ENCODE peak calls at places on chromosomes 7 and 10, in nine cellular contexts. One of them, this sample, is unnamed.

GRCh38 chr10:88069338-88069737 is 205.9 kb downstream of the PTEN start:
- DNase-seq in B cell: no peak
- DNase-seq in GM13976: no peak
- DNase-seq in neural crest cell: no peak
- DNase-seq in heart left ventricle: no peak
- DNase-seq in renal cortical epithelial cell: no peak
- DNase-seq in globus pallidus: no peak
- DNase-seq in fibroblast of pulmonary artery: no peak
- DNase-seq in mucosa of descending colon: no peak
- DNase-seq in this sample: no peak

GRCh38 chr7:35749548-35749947 is 51.3 kb upstream of the SEPTIN7 start:
- DNase-seq in renal cortical epithelial cell: no peak
- DNase-seq in B cell: no peak
- DNase-seq in heart left ventricle: peak
- DNase-seq in globus pallidus: no peak
- DNase-seq in fibroblast of pulmonary artery: peak
- DNase-seq in neural crest cell: no peak
- DNase-seq in mucosa of descending colon: no peak
- DNase-seq in GM13976: no peak
- DNase-seq in this sample: no peak

GRCh38 chr7:65239707-65240352 is 133.8 kb upstream of the ZNF92 start:
- DNase-seq in renal cortical epithelial cell: no peak
- DNase-seq in GM13976: no peak
- DNase-seq in B cell: no peak
- DNase-seq in mucosa of descending colon: no peak
- DNase-seq in neural crest cell: peak
- DNase-seq in globus pallidus: no peak
- DNase-seq in heart left ventricle: peak
- DNase-seq in fibroblast of pulmonary artery: peak
- DNase-seq in this sample: no peak

GRCh38 chr7:574661-575395 is 55.2 kb upstream of the PDGFA start:
- DNase-seq in B cell: no peak
- DNase-seq in GM13976: no peak
- DNase-seq in neural crest cell: no peak
- DNase-seq in fibroblast of pulmonary artery: no peak
- DNase-seq in renal cortical epithelial cell: no peak
- DNase-seq in globus pallidus: no peak
- DNase-seq in mucosa of descending colon: no peak
- DNase-seq in heart left ventricle: no peak
- DNase-seq in this sample: no peak

GRCh38 chr7:134327896-134328295 is 11.2 kb upstream of the SLC35B4 start:
- DNase-seq in fibroblast of pulmonary artery: peak
- DNase-seq in globus pallidus: peak
- DNase-seq in neural crest cell: peak
- DNase-seq in GM13976: peak
- DNase-seq in renal cortical epithelial cell: peak
- DNase-seq in B cell: peak
- DNase-seq in mucosa of descending colon: peak
- DNase-seq in heart left ventricle: no peak
- DNase-seq in this sample: peak

GRCh38 chr7:124667312-124667711 is 98.3 kb downstream of the GPR37 start:
- DNase-seq in GM13976: no peak
- DNase-seq in neural crest cell: no peak
- DNase-seq in mucosa of descending colon: no peak
- DNase-seq in B cell: no peak
- DNase-seq in globus pallidus: no peak
- DNase-seq in renal cortical epithelial cell: peak
- DNase-seq in fibroblast of pulmonary artery: no peak
- DNase-seq in heart left ventricle: no peak
- DNase-seq in this sample: no peak

GRCh38 chr7:155206286-155207020 is 91.2 kb upstream of the INSIG1 start:
- DNase-seq in heart left ventricle: peak
- DNase-seq in fibroblast of pulmonary artery: peak
- DNase-seq in B cell: peak
- DNase-seq in neural crest cell: no peak
- DNase-seq in renal cortical epithelial cell: peak
- DNase-seq in GM13976: peak
- DNase-seq in globus pallidus: peak
- DNase-seq in mucosa of descending colon: peak
- DNase-seq in this sample: peak

GRCh38 chr10:123945506-123945905 is 53.9 kb upstream of the CPXM2 start:
- DNase-seq in neural crest cell: no peak
- DNase-seq in GM13976: no peak
- DNase-seq in fibroblast of pulmonary artery: peak
- DNase-seq in B cell: no peak
- DNase-seq in renal cortical epithelial cell: peak
- DNase-seq in globus pallidus: no peak
- DNase-seq in mucosa of descending colon: no peak
- DNase-seq in heart left ventricle: no peak
- DNase-seq in this sample: peak

GRCh38 chr7:17545348-17545747 is 246.9 kb downstream of the AHR start:
- DNase-seq in globus pallidus: no peak
- DNase-seq in heart left ventricle: no peak
- DNase-seq in B cell: no peak
- DNase-seq in neural crest cell: no peak
- DNase-seq in fibroblast of pulmonary artery: peak
- DNase-seq in renal cortical epithelial cell: no peak
- DNase-seq in mucosa of descending colon: no peak
- DNase-seq in GM13976: no peak
- DNase-seq in this sample: no peak

GRCh38 chr7:108613147-108613948 is 43.7 kb downstream of the DNAJB9 start:
- DNase-seq in B cell: peak
- DNase-seq in globus pallidus: peak
- DNase-seq in neural crest cell: no peak
- DNase-seq in heart left ventricle: no peak
- DNase-seq in renal cortical epithelial cell: peak
- DNase-seq in GM13976: peak
- DNase-seq in fibroblast of pulmonary artery: peak
- DNase-seq in mucosa of descending colon: no peak
- DNase-seq in this sample: peak

GRCh38 chr10:22712246-22712958 is 2.0 kb downstream of the PIP4K2A start:
- DNase-seq in fibroblast of pulmonary artery: peak
- DNase-seq in mucosa of descending colon: no peak
- DNase-seq in neural crest cell: no peak
- DNase-seq in globus pallidus: no peak
- DNase-seq in GM13976: no peak
- DNase-seq in heart left ventricle: no peak
- DNase-seq in renal cortical epithelial cell: peak
- DNase-seq in B cell: no peak
- DNase-seq in this sample: no peak

GRCh38 chr7:137657476-137658193 is 189.1 kb downstream of the DGKI start:
- DNase-seq in renal cortical epithelial cell: no peak
- DNase-seq in globus pallidus: no peak
- DNase-seq in heart left ventricle: no peak
- DNase-seq in fibroblast of pulmonary artery: no peak
- DNase-seq in neural crest cell: no peak
- DNase-seq in mucosa of descending colon: no peak
- DNase-seq in GM13976: no peak
- DNase-seq in B cell: no peak
- DNase-seq in this sample: no peak

GRCh38 chr10:103394180-103394579 is 2.1 kb downstream of the ATP5MK start:
- DNase-seq in globus pallidus: no peak
- DNase-seq in heart left ventricle: no peak
- DNase-seq in GM13976: peak
- DNase-seq in fibroblast of pulmonary artery: peak
- DNase-seq in neural crest cell: no peak
- DNase-seq in B cell: no peak
- DNase-seq in mucosa of descending colon: no peak
- DNase-seq in renal cortical epithelial cell: peak
- DNase-seq in this sample: no peak

GRCh38 chr7:148815612-148816011 is 68.5 kb downstream of the EZH2 start:
- DNase-seq in mucosa of descending colon: no peak
- DNase-seq in globus pallidus: no peak
- DNase-seq in renal cortical epithelial cell: no peak
- DNase-seq in heart left ventricle: no peak
- DNase-seq in neural crest cell: no peak
- DNase-seq in fibroblast of pulmonary artery: no peak
- DNase-seq in GM13976: no peak
- DNase-seq in B cell: no peak
- DNase-seq in this sample: no peak